ENCODE peak calls at places on chromosomes 3 and 15, in nine cellular contexts. One of them, this sample, is unnamed.
A peak's percentile ranks its signal among the peaks of the same experiment; 100 is the strongest.

GRCh38 chr3:43291546-43291945 is 5.2 kb downstream of the SNRK start:
- DNase-seq in AG04449: no peak
- DNase-seq in AG08396: no peak
- DNase-seq in NCI-H748 treated with DMSO at 0.1 percent for 48 hours: no peak
- DNase-seq in activated CD4-positive, alpha-beta T cell treated with anti-CD3 and anti-CD28 coated beads, Interleukin-2, amount 50 U/mL, for 24 hours: no peak
- DNase-seq in DMS53: no peak
- DNase-seq in T47D: no peak
- DNase-seq in putamen: no peak
- DNase-seq in neural crest cell: no peak
- DNase-seq in this sample: no peak

GRCh38 chr3:130276203-130276803 is 69.2 kb upstream of the COL6A5 start:
- DNase-seq in AG04449: peak; percentile 16
- DNase-seq in AG08396: peak; percentile 65
- DNase-seq in NCI-H748 treated with DMSO at 0.1 percent for 48 hours: peak; percentile 1
- DNase-seq in activated CD4-positive, alpha-beta T cell treated with anti-CD3 and anti-CD28 coated beads, Interleukin-2, amount 50 U/mL, for 24 hours: no peak
- DNase-seq in DMS53: peak; percentile 72
- DNase-seq in T47D: peak; percentile 49
- DNase-seq in putamen: peak; percentile 17
- DNase-seq in neural crest cell: peak; percentile 5
- DNase-seq in this sample: no peak

GRCh38 chr15:34581043-34581365 is 2.4 kb downstream of the GOLGA8B start:
- DNase-seq in AG04449: no peak
- DNase-seq in AG08396: no peak
- DNase-seq in NCI-H748 treated with DMSO at 0.1 percent for 48 hours: no peak
- DNase-seq in activated CD4-positive, alpha-beta T cell treated with anti-CD3 and anti-CD28 coated beads, Interleukin-2, amount 50 U/mL, for 24 hours: no peak
- DNase-seq in DMS53: no peak
- DNase-seq in T47D: no peak
- DNase-seq in putamen: no peak
- DNase-seq in neural crest cell: no peak
- DNase-seq in this sample: no peak

GRCh38 chr3:184176377-184177330 is 2.0 kb downstream of the AP2M1 start:
- DNase-seq in AG04449: peak; percentile 77
- DNase-seq in AG08396: peak; percentile 90
- DNase-seq in NCI-H748 treated with DMSO at 0.1 percent for 48 hours: no peak
- DNase-seq in activated CD4-positive, alpha-beta T cell treated with anti-CD3 and anti-CD28 coated beads, Interleukin-2, amount 50 U/mL, for 24 hours: no peak
- DNase-seq in DMS53: peak; percentile 8
- DNase-seq in T47D: no peak
- DNase-seq in putamen: peak; percentile 50
- DNase-seq in neural crest cell: peak; percentile 40
- DNase-seq in this sample: no peak

GRCh38 chr3:177493091-177493490 is 295.8 kb upstream of the TBL1XR1 start:
- DNase-seq in AG04449: no peak
- DNase-seq in AG08396: no peak
- DNase-seq in NCI-H748 treated with DMSO at 0.1 percent for 48 hours: no peak
- DNase-seq in activated CD4-positive, alpha-beta T cell treated with anti-CD3 and anti-CD28 coated beads, Interleukin-2, amount 50 U/mL, for 24 hours: no peak
- DNase-seq in DMS53: no peak
- DNase-seq in T47D: no peak
- DNase-seq in putamen: no peak
- DNase-seq in neural crest cell: no peak
- DNase-seq in this sample: no peak

GRCh38 chr3:100103558-100104441 is 10.5 kb downstream of the FILIP1L start:
- DNase-seq in AG04449: no peak
- DNase-seq in AG08396: peak; percentile 67
- DNase-seq in NCI-H748 treated with DMSO at 0.1 percent for 48 hours: no peak
- DNase-seq in activated CD4-positive, alpha-beta T cell treated with anti-CD3 and anti-CD28 coated beads, Interleukin-2, amount 50 U/mL, for 24 hours: no peak
- DNase-seq in DMS53: no peak
- DNase-seq in T47D: no peak
- DNase-seq in putamen: no peak
- DNase-seq in neural crest cell: no peak
- DNase-seq in this sample: no peak

GRCh38 chr3:128495435-128495970 is 2.5 kb upstream of the GATA2 start:
- DNase-seq in AG04449: no peak
- DNase-seq in AG08396: no peak
- DNase-seq in NCI-H748 treated with DMSO at 0.1 percent for 48 hours: no peak
- DNase-seq in activated CD4-positive, alpha-beta T cell treated with anti-CD3 and anti-CD28 coated beads, Interleukin-2, amount 50 U/mL, for 24 hours: no peak
- DNase-seq in DMS53: no peak
- DNase-seq in T47D: no peak
- DNase-seq in putamen: no peak
- DNase-seq in neural crest cell: no peak
- DNase-seq in this sample: no peak

GRCh38 chr3:128727485-128727884 is 1.5 kb downstream of the RAB7A start:
- DNase-seq in AG04449: no peak
- DNase-seq in AG08396: no peak
- DNase-seq in NCI-H748 treated with DMSO at 0.1 percent for 48 hours: no peak
- DNase-seq in activated CD4-positive, alpha-beta T cell treated with anti-CD3 and anti-CD28 coated beads, Interleukin-2, amount 50 U/mL, for 24 hours: no peak
- DNase-seq in DMS53: no peak
- DNase-seq in T47D: no peak
- DNase-seq in putamen: no peak
- DNase-seq in neural crest cell: no peak
- DNase-seq in this sample: no peak

GRCh38 chr3:24088782-24089181 is 143.7 kb downstream of the NR1D2 start:
- DNase-seq in AG04449: no peak
- DNase-seq in AG08396: peak; percentile 67
- DNase-seq in NCI-H748 treated with DMSO at 0.1 percent for 48 hours: no peak
- DNase-seq in activated CD4-positive, alpha-beta T cell treated with anti-CD3 and anti-CD28 coated beads, Interleukin-2, amount 50 U/mL, for 24 hours: no peak
- DNase-seq in DMS53: peak; percentile 35
- DNase-seq in T47D: peak; percentile 26
- DNase-seq in putamen: no peak
- DNase-seq in neural crest cell: no peak
- DNase-seq in this sample: no peak

GRCh38 chr15:81105521-81105920 is 28.5 kb upstream of the CFAP161 start:
- DNase-seq in AG04449: no peak
- DNase-seq in AG08396: no peak
- DNase-seq in NCI-H748 treated with DMSO at 0.1 percent for 48 hours: no peak
- DNase-seq in activated CD4-positive, alpha-beta T cell treated with anti-CD3 and anti-CD28 coated beads, Interleukin-2, amount 50 U/mL, for 24 hours: no peak
- DNase-seq in DMS53: no peak
- DNase-seq in T47D: no peak
- DNase-seq in putamen: no peak
- DNase-seq in neural crest cell: no peak
- DNase-seq in this sample: no peak

GRCh38 chr15:37885651-37886050 is 48.8 kb upstream of the TMCO5A start:
- DNase-seq in AG04449: no peak
- DNase-seq in AG08396: no peak
- DNase-seq in NCI-H748 treated with DMSO at 0.1 percent for 48 hours: no peak
- DNase-seq in activated CD4-positive, alpha-beta T cell treated with anti-CD3 and anti-CD28 coated beads, Interleukin-2, amount 50 U/mL, for 24 hours: no peak
- DNase-seq in DMS53: peak; percentile 53
- DNase-seq in T47D: no peak
- DNase-seq in putamen: no peak
- DNase-seq in neural crest cell: no peak
- DNase-seq in this sample: no peak

GRCh38 chr3:4582634-4583033 is 89.5 kb downstream of the ITPR1 start:
- DNase-seq in AG04449: peak; percentile 3
- DNase-seq in AG08396: peak; percentile 49
- DNase-seq in NCI-H748 treated with DMSO at 0.1 percent for 48 hours: no peak
- DNase-seq in activated CD4-positive, alpha-beta T cell treated with anti-CD3 and anti-CD28 coated beads, Interleukin-2, amount 50 U/mL, for 24 hours: no peak
- DNase-seq in DMS53: no peak
- DNase-seq in T47D: no peak
- DNase-seq in putamen: no peak
- DNase-seq in neural crest cell: no peak
- DNase-seq in this sample: no peak

GRCh38 chr3:71345429-71346027 is 238.0 kb downstream of the FOXP1 start:
- DNase-seq in AG04449: peak; percentile 46
- DNase-seq in AG08396: no peak
- DNase-seq in NCI-H748 treated with DMSO at 0.1 percent for 48 hours: no peak
- DNase-seq in activated CD4-positive, alpha-beta T cell treated with anti-CD3 and anti-CD28 coated beads, Interleukin-2, amount 50 U/mL, for 24 hours: no peak
- DNase-seq in DMS53: no peak
- DNase-seq in T47D: no peak
- DNase-seq in putamen: no peak
- DNase-seq in neural crest cell: no peak
- DNase-seq in this sample: no peak

GRCh38 chr15:88834211-88834812 is 31.1 kb downstream of the ACAN start:
- DNase-seq in AG04449: peak; percentile 12
- DNase-seq in AG08396: peak; percentile 73
- DNase-seq in NCI-H748 treated with DMSO at 0.1 percent for 48 hours: no peak
- DNase-seq in activated CD4-positive, alpha-beta T cell treated with anti-CD3 and anti-CD28 coated beads, Interleukin-2, amount 50 U/mL, for 24 hours: no peak
- DNase-seq in DMS53: peak; percentile 10
- DNase-seq in T47D: peak; percentile 23
- DNase-seq in putamen: peak; percentile 15
- DNase-seq in neural crest cell: peak; percentile 49
- DNase-seq in this sample: no peak

GRCh38 chr3:127158614-127159221 is 34.2 kb upstream of the PRR23E start:
- DNase-seq in AG04449: no peak
- DNase-seq in AG08396: peak; percentile 61
- DNase-seq in NCI-H748 treated with DMSO at 0.1 percent for 48 hours: peak; percentile 47
- DNase-seq in activated CD4-positive, alpha-beta T cell treated with anti-CD3 and anti-CD28 coated beads, Interleukin-2, amount 50 U/mL, for 24 hours: no peak
- DNase-seq in DMS53: peak; percentile 79
- DNase-seq in T47D: peak; percentile 65
- DNase-seq in putamen: no peak
- DNase-seq in neural crest cell: peak; percentile 61
- DNase-seq in this sample: no peak

GRCh38 chr3:142953443-142953842 is 10.0 kb downstream of the PAQR9 start:
- DNase-seq in AG04449: no peak
- DNase-seq in AG08396: no peak
- DNase-seq in NCI-H748 treated with DMSO at 0.1 percent for 48 hours: no peak
- DNase-seq in activated CD4-positive, alpha-beta T cell treated with anti-CD3 and anti-CD28 coated beads, Interleukin-2, amount 50 U/mL, for 24 hours: no peak
- DNase-seq in DMS53: no peak
- DNase-seq in T47D: no peak
- DNase-seq in putamen: no peak
- DNase-seq in neural crest cell: no peak
- DNase-seq in this sample: no peak

GRCh38 chr3:26293351-26293750 is 329.2 kb upstream of the LRRC3B start:
- DNase-seq in AG04449: no peak
- DNase-seq in AG08396: no peak
- DNase-seq in NCI-H748 treated with DMSO at 0.1 percent for 48 hours: no peak
- DNase-seq in activated CD4-positive, alpha-beta T cell treated with anti-CD3 and anti-CD28 coated beads, Interleukin-2, amount 50 U/mL, for 24 hours: no peak
- DNase-seq in DMS53: no peak
- DNase-seq in T47D: no peak
- DNase-seq in putamen: no peak
- DNase-seq in neural crest cell: no peak
- DNase-seq in this sample: no peak

GRCh38 chr3:35639251-35640185 is at the start of gene ARPP21:
- DNase-seq in AG04449: no peak
- DNase-seq in AG08396: peak; percentile 13
- DNase-seq in NCI-H748 treated with DMSO at 0.1 percent for 48 hours: no peak
- DNase-seq in activated CD4-positive, alpha-beta T cell treated with anti-CD3 and anti-CD28 coated beads, Interleukin-2, amount 50 U/mL, for 24 hours: no peak
- DNase-seq in DMS53: peak; percentile 66
- DNase-seq in T47D: peak; percentile 38
- DNase-seq in putamen: peak; percentile 81
- DNase-seq in neural crest cell: peak; percentile 28
- DNase-seq in this sample: peak; percentile 43

GRCh38 chr15:77034620-77035467 is 36.1 kb downstream of the TSPAN3 start:
- DNase-seq in AG04449: no peak
- DNase-seq in AG08396: peak; percentile 58
- DNase-seq in NCI-H748 treated with DMSO at 0.1 percent for 48 hours: no peak
- DNase-seq in activated CD4-positive, alpha-beta T cell treated with anti-CD3 and anti-CD28 coated beads, Interleukin-2, amount 50 U/mL, for 24 hours: no peak
- DNase-seq in DMS53: peak; percentile 47
- DNase-seq in T47D: no peak
- DNase-seq in putamen: no peak
- DNase-seq in neural crest cell: peak; percentile 47
- DNase-seq in this sample: no peak

GRCh38 chr15:85503151-85503797 is 122.9 kb downstream of the AKAP13 start:
- DNase-seq in AG04449: no peak
- DNase-seq in AG08396: no peak
- DNase-seq in NCI-H748 treated with DMSO at 0.1 percent for 48 hours: no peak
- DNase-seq in activated CD4-positive, alpha-beta T cell treated with anti-CD3 and anti-CD28 coated beads, Interleukin-2, amount 50 U/mL, for 24 hours: no peak
- DNase-seq in DMS53: no peak
- DNase-seq in T47D: no peak
- DNase-seq in putamen: no peak
- DNase-seq in neural crest cell: no peak
- DNase-seq in this sample: no peak

GRCh38 chr15:52780172-52780980 is 9.8 kb downstream of the ONECUT1 start:
- DNase-seq in AG04449: no peak
- DNase-seq in AG08396: peak; percentile 72
- DNase-seq in NCI-H748 treated with DMSO at 0.1 percent for 48 hours: peak; percentile 19
- DNase-seq in activated CD4-positive, alpha-beta T cell treated with anti-CD3 and anti-CD28 coated beads, Interleukin-2, amount 50 U/mL, for 24 hours: no peak
- DNase-seq in DMS53: peak; percentile 68
- DNase-seq in T47D: no peak
- DNase-seq in putamen: peak; percentile 28
- DNase-seq in neural crest cell: peak; percentile 81
- DNase-seq in this sample: no peak

GRCh38 chr3:47421741-47422649 is 41.2 kb downstream of the PTPN23 start:
- DNase-seq in AG04449: no peak
- DNase-seq in AG08396: peak; percentile 44
- DNase-seq in NCI-H748 treated with DMSO at 0.1 percent for 48 hours: no peak
- DNase-seq in activated CD4-positive, alpha-beta T cell treated with anti-CD3 and anti-CD28 coated beads, Interleukin-2, amount 50 U/mL, for 24 hours: no peak
- DNase-seq in DMS53: peak; percentile 28
- DNase-seq in T47D: no peak
- DNase-seq in putamen: no peak
- DNase-seq in neural crest cell: no peak
- DNase-seq in this sample: no peak

This sample was measured in cerebellar nuclear complex.